ENCODE peak calls at places on chromosomes 3 and 15, in nine cellular contexts. One of them, this sample, is unnamed.

GRCh38 chr3:120192579-120192978 is 92.4 kb downstream of the GPR156 start:
- DNase-seq in dermis microvascular lymphatic vessel endothelial cell: no peak
- DNase-seq in iris pigment epithelial cell: no peak
- DNase-seq in stimulated activated CD4-positive, alpha-beta T cell treated with anti-CD3 and anti-CD28 coated beads, Interleukin-4, amount 100 ng/mL, for 48 hours: no peak
- DNase-seq in bronchial epithelial cell: no peak
- DNase-seq in effector CD4-positive, alpha-beta T cell: no peak
- DNase-seq in foreskin fibroblast: no peak
- DNase-seq in stimulated activated CD8-positive, alpha-beta memory T cell treated with anti-CD3 and anti-CD28 coated beads, Interleukin-15, amount 100 ng/mL, for 1 hour: no peak
- DNase-seq in NCI-H510A treated with DMSO at 0.1 percent for 48 hours: no peak
- DNase-seq in this sample: no peak

GRCh38 chr15:88938802-88939485 is 25.8 kb upstream of the MFGE8 start:
- DNase-seq in NCI-H510A treated with DMSO at 0.1 percent for 48 hours: no peak
- DNase-seq in dermis microvascular lymphatic vessel endothelial cell: no peak
- DNase-seq in bronchial epithelial cell: no peak
- DNase-seq in stimulated activated CD4-positive, alpha-beta T cell treated with anti-CD3 and anti-CD28 coated beads, Interleukin-4, amount 100 ng/mL, for 48 hours: no peak
- DNase-seq in iris pigment epithelial cell: peak
- DNase-seq in foreskin fibroblast: no peak
- DNase-seq in stimulated activated CD8-positive, alpha-beta memory T cell treated with anti-CD3 and anti-CD28 coated beads, Interleukin-15, amount 100 ng/mL, for 1 hour: no peak
- DNase-seq in effector CD4-positive, alpha-beta T cell: no peak
- DNase-seq in this sample: no peak

GRCh38 chr15:98841419-98841970 is 166.1 kb downstream of the PGPEP1L start:
- DNase-seq in NCI-H510A treated with DMSO at 0.1 percent for 48 hours: no peak
- DNase-seq in dermis microvascular lymphatic vessel endothelial cell: no peak
- DNase-seq in iris pigment epithelial cell: no peak
- DNase-seq in effector CD4-positive, alpha-beta T cell: no peak
- DNase-seq in foreskin fibroblast: no peak
- DNase-seq in stimulated activated CD8-positive, alpha-beta memory T cell treated with anti-CD3 and anti-CD28 coated beads, Interleukin-15, amount 100 ng/mL, for 1 hour: no peak
- DNase-seq in bronchial epithelial cell: no peak
- DNase-seq in stimulated activated CD4-positive, alpha-beta T cell treated with anti-CD3 and anti-CD28 coated beads, Interleukin-4, amount 100 ng/mL, for 48 hours: no peak
- DNase-seq in this sample: no peak

GRCh38 chr15:70140031-70140542 is 42.4 kb upstream of the TLE3 start:
- DNase-seq in stimulated activated CD8-positive, alpha-beta memory T cell treated with anti-CD3 and anti-CD28 coated beads, Interleukin-15, amount 100 ng/mL, for 1 hour: no peak
- DNase-seq in NCI-H510A treated with DMSO at 0.1 percent for 48 hours: no peak
- DNase-seq in dermis microvascular lymphatic vessel endothelial cell: no peak
- DNase-seq in foreskin fibroblast: no peak
- DNase-seq in iris pigment epithelial cell: no peak
- DNase-seq in stimulated activated CD4-positive, alpha-beta T cell treated with anti-CD3 and anti-CD28 coated beads, Interleukin-4, amount 100 ng/mL, for 48 hours: no peak
- DNase-seq in effector CD4-positive, alpha-beta T cell: no peak
- DNase-seq in bronchial epithelial cell: no peak
- DNase-seq in this sample: no peak

GRCh38 chr3:59774613-59775012 is 724.8 kb upstream of the CFAP20DC start:
- DNase-seq in stimulated activated CD8-positive, alpha-beta memory T cell treated with anti-CD3 and anti-CD28 coated beads, Interleukin-15, amount 100 ng/mL, for 1 hour: no peak
- DNase-seq in NCI-H510A treated with DMSO at 0.1 percent for 48 hours: no peak
- DNase-seq in iris pigment epithelial cell: peak
- DNase-seq in dermis microvascular lymphatic vessel endothelial cell: no peak
- DNase-seq in stimulated activated CD4-positive, alpha-beta T cell treated with anti-CD3 and anti-CD28 coated beads, Interleukin-4, amount 100 ng/mL, for 48 hours: no peak
- DNase-seq in bronchial epithelial cell: peak
- DNase-seq in effector CD4-positive, alpha-beta T cell: no peak
- DNase-seq in foreskin fibroblast: peak
- DNase-seq in this sample: peak

GRCh38 chr3:116920836-116921596 is 211.4 kb downstream of the TUSC7 start:
- DNase-seq in bronchial epithelial cell: peak
- DNase-seq in dermis microvascular lymphatic vessel endothelial cell: no peak
- DNase-seq in stimulated activated CD8-positive, alpha-beta memory T cell treated with anti-CD3 and anti-CD28 coated beads, Interleukin-15, amount 100 ng/mL, for 1 hour: no peak
- DNase-seq in effector CD4-positive, alpha-beta T cell: no peak
- DNase-seq in iris pigment epithelial cell: peak
- DNase-seq in foreskin fibroblast: peak
- DNase-seq in NCI-H510A treated with DMSO at 0.1 percent for 48 hours: no peak
- DNase-seq in stimulated activated CD4-positive, alpha-beta T cell treated with anti-CD3 and anti-CD28 coated beads, Interleukin-4, amount 100 ng/mL, for 48 hours: no peak
- DNase-seq in this sample: no peak

GRCh38 chr15:101169457-101170071 is 82.3 kb downstream of the CHSY1 start:
- DNase-seq in stimulated activated CD4-positive, alpha-beta T cell treated with anti-CD3 and anti-CD28 coated beads, Interleukin-4, amount 100 ng/mL, for 48 hours: no peak
- DNase-seq in iris pigment epithelial cell: no peak
- DNase-seq in foreskin fibroblast: peak
- DNase-seq in stimulated activated CD8-positive, alpha-beta memory T cell treated with anti-CD3 and anti-CD28 coated beads, Interleukin-15, amount 100 ng/mL, for 1 hour: no peak
- DNase-seq in bronchial epithelial cell: no peak
- DNase-seq in effector CD4-positive, alpha-beta T cell: no peak
- DNase-seq in NCI-H510A treated with DMSO at 0.1 percent for 48 hours: no peak
- DNase-seq in dermis microvascular lymphatic vessel endothelial cell: no peak
- DNase-seq in this sample: no peak

GRCh38 chr3:164418426-164418825 is 659.9 kb downstream of the SI start:
- DNase-seq in foreskin fibroblast: no peak
- DNase-seq in effector CD4-positive, alpha-beta T cell: no peak
- DNase-seq in stimulated activated CD4-positive, alpha-beta T cell treated with anti-CD3 and anti-CD28 coated beads, Interleukin-4, amount 100 ng/mL, for 48 hours: no peak
- DNase-seq in NCI-H510A treated with DMSO at 0.1 percent for 48 hours: peak
- DNase-seq in bronchial epithelial cell: no peak
- DNase-seq in iris pigment epithelial cell: peak
- DNase-seq in stimulated activated CD8-positive, alpha-beta memory T cell treated with anti-CD3 and anti-CD28 coated beads, Interleukin-15, amount 100 ng/mL, for 1 hour: no peak
- DNase-seq in dermis microvascular lymphatic vessel endothelial cell: no peak
- DNase-seq in this sample: no peak

GRCh38 chr15:57285386-57285785 is 90.9 kb upstream of the CGNL1 start:
- DNase-seq in iris pigment epithelial cell: no peak
- DNase-seq in effector CD4-positive, alpha-beta T cell: no peak
- DNase-seq in dermis microvascular lymphatic vessel endothelial cell: no peak
- DNase-seq in foreskin fibroblast: no peak
- DNase-seq in NCI-H510A treated with DMSO at 0.1 percent for 48 hours: no peak
- DNase-seq in bronchial epithelial cell: no peak
- DNase-seq in stimulated activated CD8-positive, alpha-beta memory T cell treated with anti-CD3 and anti-CD28 coated beads, Interleukin-15, amount 100 ng/mL, for 1 hour: no peak
- DNase-seq in stimulated activated CD4-positive, alpha-beta T cell treated with anti-CD3 and anti-CD28 coated beads, Interleukin-4, amount 100 ng/mL, for 48 hours: no peak
- DNase-seq in this sample: no peak

This sample was measured in HTR-8/SVneo.